ENCODE peak calls at places on chromosomes 1 and 21, in four cellular contexts. F, Q, S and K are unnamed samples.

GRCh38 chr1:47023268-47024137 is at the start of gene CYP4X1:
- DNase-seq in Q (no peak), S (peak; percentile 22), F (peak; percentile 6), K (no peak)

GRCh38 chr1:32881871-32882850 is 4.1 kb upstream of the HPCA start:
- DNase-seq in S (no peak), Q (no peak), F (no peak), K (no peak)

GRCh38 chr1:10341062-10341600 is 57.7 kb upstream of the PGD start:
- DNase-seq in F (no peak), Q (no peak), S (peak; percentile 38), K (no peak)

GRCh38 chr1:22778842-22779520 is 68.3 kb downstream of the EPHB2 start:
- DNase-seq in Q (no peak), S (no peak), F (peak; percentile 40), K (no peak)

GRCh38 chr1:162942903-162943567 is 82.1 kb upstream of the CCDC190 start:
- DNase-seq in F (peak; percentile 31), Q (no peak), S (no peak), K (peak; percentile 25)

GRCh38 chr21:30563630-30564029 is 2.5 kb upstream of the KRTAP19-7 start:
- DNase-seq in S (no peak), Q (no peak), F (no peak), K (no peak)

GRCh38 chr1:32249831-32250525 is 1.1 kb upstream of the LCK start:
- DNase-seq in F (peak; percentile 35), S (peak; percentile 71), Q (no peak), K (no peak)

GRCh38 chr21:31186916-31187315 is 148.6 kb upstream of the KRTAP19-8 start:
- DNase-seq in Q (no peak), F (no peak), S (no peak), K (no peak)

GRCh38 chr1:103461171-103462105 is 64.1 kb upstream of the RNPC3 start:
- DNase-seq in Q (no peak), S (peak; percentile 3), F (peak; percentile 12), K (no peak)

GRCh38 chr1:208036177-208036808 is 125.4 kb upstream of the CD34 start:
- DNase-seq in F (no peak), S (peak; percentile 86), Q (no peak), K (no peak)

GRCh38 chr1:243715285-243715684 is 134.8 kb downstream of the AKT3 start:
- DNase-seq in S (no peak), Q (no peak), F (no peak), K (no peak)

GRCh38 chr1:65904681-65905083 is 112.0 kb downstream of the PDE4B start:
- DNase-seq in F (no peak), Q (no peak), S (no peak), K (no peak)

GRCh38 chr1:79657916-79658662 is 651.6 kb upstream of the ADGRL4 start:
- DNase-seq in S (no peak), F (no peak), Q (no peak), K (no peak)

GRCh38 chr1:36284061-36284460 is 22.1 kb upstream of the SH3D21 start:
- DNase-seq in S (no peak), Q (no peak), F (no peak), K (no peak)

GRCh38 chr21:41680444-41681335 is 86.2 kb downstream of the RIPK4 start:
- DNase-seq in S (no peak), F (no peak), Q (no peak), K (no peak)

GRCh38 chr1:199453731-199454130 is 573.8 kb upstream of the NR5A2 start:
- DNase-seq in F (peak; percentile 88), S (no peak), Q (no peak), K (peak; percentile 89)

GRCh38 chr1:168373869-168374268 is 93.2 kb downstream of the TBX19 start:
- DNase-seq in S (no peak), F (peak; percentile 37), Q (no peak), K (peak; percentile 17)

GRCh38 chr1:41483960-41484844 is at the start of gene EDN2:
- DNase-seq in F (no peak), S (peak; percentile 93), Q (peak; percentile 88), K (no peak)

GRCh38 chr1:29577512-29577911 is 341.2 kb downstream of the PTPRU start:
- DNase-seq in S (no peak), Q (no peak), F (no peak), K (no peak)

GRCh38 chr1:111990878-111991760 is 1.7 kb upstream of the KCND3 start:
- DNase-seq in F (peak; percentile 36), S (peak; percentile 41), Q (peak; percentile 75), K (no peak)

GRCh38 chr1:109242387-109242786 is 7.0 kb upstream of the CELSR2 start:
- DNase-seq in S (no peak), F (peak; percentile 30), Q (no peak), K (no peak)

GRCh38 chr1:44284184-44284583 is 70.9 kb downstream of the ERI3 start:
- DNase-seq in Q (no peak), F (no peak), S (peak; percentile 53), K (no peak)

GRCh38 chr1:5649795-5650194 is 342.4 kb downstream of the NPHP4 start:
- DNase-seq in Q (no peak), S (no peak), F (no peak), K (no peak)

GRCh38 chr1:36136535-36136934 is 11.5 kb upstream of the COL8A2 start:
- DNase-seq in S (no peak), F (peak; percentile 94), Q (no peak), K (peak; percentile 92)

GRCh38 chr1:223143760-223144248 is 756 bp upstream of the TLR5 start:
- DNase-seq in F (peak; percentile 25), S (peak; percentile 61), Q (no peak), K (no peak)

GRCh38 chr1:229272164-229273158 is 1.6 kb downstream of the RAB4A start:
- DNase-seq in S (peak; percentile 27), F (no peak), Q (no peak), K (no peak)

GRCh38 chr1:45679123-45679522 is 7.2 kb downstream of the GPBP1L1 start:
- DNase-seq in Q (no peak), F (peak; percentile 34), S (no peak), K (peak; percentile 18)

GRCh38 chr1:82589588-82589987 is 788.9 kb downstream of the ADGRL2 start:
- DNase-seq in Q (no peak), F (no peak), S (no peak), K (no peak)

GRCh38 chr1:151213560-151213959 is 15.2 kb downstream of the PIP5K1A start:
- DNase-seq in F (peak; percentile 53), S (no peak), Q (no peak), K (peak; percentile 58)

GRCh38 chr1:87224209-87224608 is 104.5 kb upstream of the LMO4 start:
- DNase-seq in S (no peak), Q (no peak), F (peak; percentile 100), K (peak; percentile 100)